ENCODE peak calls at places on chromosomes 1 and 21, in seven cellular contexts. H, D, I, W, A, Q and T are unnamed samples.

GRCh38 chr1:246897302-246897701 is 34.4 kb downstream of the AHCTF1 start:
- DNase-seq in Q (no peak), A (no peak), D (no peak), W (no peak), H (no peak), I (no peak), T (no peak)

GRCh38 chr1:30660241-30660640 is 63.1 kb downstream of the MATN1 start:
- DNase-seq in W (no peak), Q (no peak), D (no peak), I (no peak), H (no peak), A (no peak), T (no peak)

GRCh38 chr1:209670441-209671082 is 4.7 kb upstream of the G0S2 start:
- DNase-seq in I (no peak), H (no peak), A (no peak), W (no peak), D (no peak), Q (no peak), T (no peak)

GRCh38 chr1:115293899-115294298 is 44.1 kb downstream of the NGF start:
- DNase-seq in W (no peak), I (no peak), D (no peak), H (no peak), A (no peak), Q (no peak), T (no peak)

GRCh38 chr1:111290640-111291039 is at the start of gene CHIA:
- DNase-seq in Q (no peak), D (no peak), H (no peak), W (peak; percentile 23), A (no peak), I (no peak), T (no peak)

GRCh38 chr21:28253378-28253777 is 739.3 kb downstream of the LTN1 start:
- DNase-seq in D (no peak), H (no peak), Q (no peak), I (no peak), W (no peak), A (no peak), T (no peak)

GRCh38 chr1:5554111-5554510 is 438.1 kb downstream of the NPHP4 start:
- DNase-seq in A (no peak), Q (no peak), H (no peak), W (no peak), D (no peak), I (no peak), T (no peak)

GRCh38 chr1:233485385-233485784 is 128.5 kb upstream of the KCNK1 start:
- DNase-seq in H (no peak), I (no peak), Q (no peak), W (no peak), D (no peak), A (no peak), T (no peak)

GRCh38 chr1:15154480-15155036 is 1.0 kb downstream of the TMEM51 start:
- DNase-seq in D (peak; percentile 30), W (peak; percentile 54), H (no peak), A (no peak), I (no peak), Q (no peak), T (no peak)

GRCh38 chr1:153533689-153534201 is 2.0 kb downstream of the S100A6 start:
- DNase-seq in Q (no peak), D (no peak), H (no peak), A (no peak), W (no peak), I (peak; percentile 90), T (no peak)